ENCODE peak calls at places on chromosomes 6 and 20, in four cellular contexts. Q is iPS-NIHi11, M is glutamatergic neuron, E is AG04450. W is an unnamed sample.
A peak's percentile ranks its signal among the peaks of the same experiment; 100 is the strongest.

GRCh38 chr6:156791261-156791850 is 14.2 kb downstream of the ARID1B start:
- DNase-seq in M (no peak), Q (peak; percentile 30), E (no peak), W (no peak)

GRCh38 chr6:9848094-9848493 is 566.8 kb downstream of the TFAP2A start:
- DNase-seq in Q (no peak), M (no peak), E (no peak), W (no peak)

GRCh38 chr20:63635431-63636141 is 8.7 kb upstream of the GMEB2 start:
- DNase-seq in E (no peak), Q (no peak), M (no peak), W (peak; percentile 79)

GRCh38 chr6:16684195-16684689 is 77.0 kb downstream of the ATXN1 start:
- DNase-seq in E (no peak), M (no peak), Q (no peak), W (no peak)

GRCh38 chr6:146297815-146298214 is 245.8 kb upstream of the RAB32 start:
- DNase-seq in Q (no peak), E (no peak), M (no peak), W (no peak)

GRCh38 chr6:163572612-163573011 is 158.1 kb downstream of the QKI start:
- DNase-seq in Q (no peak), E (no peak), M (no peak), W (no peak)

GRCh38 chr20:9280654-9281053 is 211.8 kb downstream of the PLCB4 start:
- DNase-seq in E (no peak), Q (no peak), M (no peak), W (no peak)

GRCh38 chr20:31630187-31630790 is 7.4 kb upstream of the COX4I2 start:
- DNase-seq in E (no peak), M (no peak), Q (no peak), W (no peak)

GRCh38 chr6:165646484-165646883 is 16.6 kb downstream of the PDE10A start:
- DNase-seq in M (no peak), E (no peak), Q (no peak), W (no peak)

GRCh38 chr6:156652231-156652750 is 124.9 kb upstream of the ARID1B start:
- DNase-seq in E (no peak), M (no peak), Q (no peak), W (no peak)

W was measured in kidney.